ENCODE peak calls at places on chromosomes 7 and 10, in ten cellular contexts. G, U, T, O, N, F, X, A, M and Q are unnamed samples.

GRCh38 chr10:48768451-48768766 is 83.7 kb downstream of the WDFY4 start:
- DNase-seq in U (no peak), F (no peak), N (no peak), A (no peak), T (no peak), M (no peak), O (no peak), G (no peak), X (no peak), Q (no peak)

GRCh38 chr7:18201349-18201748 is 173.7 kb upstream of the PRPS1L1 start:
- DNase-seq in N (no peak), A (no peak), O (no peak), U (no peak), M (no peak), F (no peak), X (no peak), G (no peak), T (no peak), Q (no peak)

GRCh38 chr10:17217661-17218306 is 10.3 kb upstream of the VIM start:
- DNase-seq in A (no peak), M (no peak), U (no peak), O (no peak), T (no peak), G (peak; percentile 53), N (no peak), F (no peak), X (no peak), Q (peak; percentile 51)

GRCh38 chr10:96587255-96588059 is 645 bp upstream of the TM9SF3 start:
- DNase-seq in T (no peak), X (peak; percentile 70), F (no peak), U (peak; percentile 62), M (no peak), A (no peak), G (peak; percentile 80), N (peak; percentile 69), O (no peak), Q (peak; percentile 88)

GRCh38 chr7:104973909-104974415 is 40.0 kb upstream of the KMT2E start:
- DNase-seq in M (no peak), X (no peak), G (peak; percentile 94), N (peak; percentile 67), O (no peak), A (no peak), F (no peak), U (no peak), T (no peak), Q (peak; percentile 93)

GRCh38 chr7:159027091-159027802 is 117.4 kb downstream of the VIPR2 start:
- DNase-seq in N (peak; percentile 21), A (no peak), G (no peak), T (no peak), U (no peak), O (no peak), M (peak; percentile 13), F (no peak), X (peak; percentile 5), Q (no peak)

GRCh38 chr7:69739906-69740545 is 141.8 kb downstream of the AUTS2 start:
- DNase-seq in N (no peak), M (peak; percentile 75), U (no peak), O (no peak), T (no peak), G (peak; percentile 60), X (peak; percentile 10), A (peak; percentile 63), F (no peak), Q (peak; percentile 35)

GRCh38 chr10:110568055-110568735 is 700 bp downstream of the SMC3 start:
- DNase-seq in A (peak; percentile 82), N (peak; percentile 97), G (peak; percentile 23), O (peak; percentile 40), F (peak; percentile 50), X (peak; percentile 39), T (peak; percentile 64), U (peak; percentile 35), M (no peak), Q (peak; percentile 26)

GRCh38 chr10:70597856-70598815 is 4.4 kb downstream of the PRF1 start:
- DNase-seq in M (no peak), A (no peak), X (no peak), F (no peak), O (no peak), T (no peak), G (no peak), N (no peak), U (peak; percentile 23), Q (no peak)

GRCh38 chr10:31886885-31887284 is 41.7 kb downstream of the ARHGAP12 start:
- DNase-seq in U (no peak), X (no peak), T (no peak), G (no peak), F (no peak), O (no peak), N (no peak), M (no peak), A (no peak), Q (no peak)

GRCh38 chr7:151381333-151382078 is 28.3 kb downstream of the WDR86 start:
- DNase-seq in U (no peak), M (no peak), F (peak; percentile 58), G (no peak), X (peak; percentile 20), T (no peak), O (peak; percentile 38), N (no peak), A (no peak), Q (no peak)

DNA sequence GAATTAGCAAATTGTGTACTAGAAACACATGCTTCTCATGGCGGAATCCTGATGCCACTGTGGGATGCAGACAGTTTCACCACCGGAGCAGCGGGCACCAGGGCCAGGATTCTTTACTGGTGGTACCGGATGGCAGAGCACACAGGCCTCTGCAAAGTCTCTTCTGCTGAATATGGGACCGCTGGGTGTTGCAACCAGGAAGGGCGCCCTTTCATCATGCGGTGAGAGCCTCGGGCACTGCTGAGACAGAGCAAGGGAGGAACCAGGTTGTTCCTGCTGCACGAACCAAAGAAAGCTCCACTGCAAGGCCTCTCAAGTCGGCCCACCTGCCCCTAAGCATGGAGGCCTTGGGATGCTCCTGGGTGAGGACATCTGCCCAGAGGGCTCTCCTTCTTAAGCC is 57.0 kb upstream of the NMT2 start:
- DNase-seq in F (no peak), N (no peak), M (no peak), U (no peak), O (no peak), X (no peak), G (no peak), T (no peak), A (peak; percentile 60), Q (no peak)
- H3K4me3 ChIP-seq in F (no peak overlapping the region), N (no peak overlapping the region), M (no peak overlapping the region), U (no peak overlapping the region), O (no peak overlapping the region), X (no peak overlapping the region), G (no peak overlapping the region), T (no peak overlapping the region), A (no peak overlapping the region), Q (no peak overlapping the region)

GRCh38 chr7:20305726-20306125 is 25.0 kb upstream of the ITGB8 start:
- DNase-seq in F (no peak), U (no peak), N (no peak), A (no peak), M (no peak), G (no peak), O (no peak), T (no peak), X (no peak), Q (no peak)
- H3K4me3 ChIP-seq in F (no peak overlapping the region), U (no peak overlapping the region), N (no peak overlapping the region), A (no peak overlapping the region), M (no peak overlapping the region), G (no peak overlapping the region), O (no peak overlapping the region), T (no peak overlapping the region), X (no peak overlapping the region), Q (no peak overlapping the region)

DNA sequence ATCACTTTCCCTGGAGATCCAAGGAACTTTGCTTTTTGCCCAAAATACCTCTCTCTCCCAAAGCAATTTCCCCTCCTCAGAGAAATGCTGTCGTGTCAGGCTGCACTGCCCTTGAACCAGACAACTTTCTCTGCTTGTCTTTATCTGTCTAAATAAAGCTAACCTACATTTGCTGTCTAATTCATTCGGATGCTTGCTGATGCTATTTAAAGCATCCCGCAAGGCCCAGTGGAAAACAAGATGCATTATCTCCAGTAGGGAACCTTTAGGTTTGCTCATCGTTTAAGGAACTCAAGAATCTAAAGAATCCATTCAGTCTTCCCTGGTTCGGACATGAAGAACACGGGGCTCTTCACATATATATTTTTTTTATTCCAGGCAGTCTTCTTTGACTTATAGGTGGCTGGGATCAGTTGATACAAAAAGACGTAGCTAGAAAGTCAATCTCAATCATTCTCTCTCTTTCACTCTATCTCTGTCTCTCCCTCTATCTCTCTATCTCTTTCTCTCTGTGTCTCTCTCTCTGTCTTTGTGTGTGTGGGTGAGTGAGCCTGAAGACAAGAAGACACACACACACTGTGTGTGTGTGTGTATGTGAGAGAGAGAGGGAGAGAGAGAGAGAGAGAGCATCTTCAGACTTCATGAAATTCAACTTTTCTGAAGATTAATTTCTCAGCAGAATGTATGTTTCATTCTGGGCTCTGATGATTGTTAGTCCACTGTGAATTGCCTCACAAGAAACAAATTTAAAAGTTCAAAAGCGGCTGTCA is 92.8 kb upstream of the MKLN1 start:
- DNase-seq in F (no peak), X (no peak), T (no peak), O (no peak), G (peak; percentile 44), A (no peak), U (no peak), N (no peak), M (no peak), Q (peak; percentile 68)
- H3K4me3 ChIP-seq in F (no peak overlapping the region), X (no peak overlapping the region), T (no peak overlapping the region), O (no peak overlapping the region), G (peak overlapping the region; percentile 32), A (no peak overlapping the region), U (no peak overlapping the region), N (no peak overlapping the region), M (no peak overlapping the region), Q (peak overlapping the region; percentile 13)

DNA sequence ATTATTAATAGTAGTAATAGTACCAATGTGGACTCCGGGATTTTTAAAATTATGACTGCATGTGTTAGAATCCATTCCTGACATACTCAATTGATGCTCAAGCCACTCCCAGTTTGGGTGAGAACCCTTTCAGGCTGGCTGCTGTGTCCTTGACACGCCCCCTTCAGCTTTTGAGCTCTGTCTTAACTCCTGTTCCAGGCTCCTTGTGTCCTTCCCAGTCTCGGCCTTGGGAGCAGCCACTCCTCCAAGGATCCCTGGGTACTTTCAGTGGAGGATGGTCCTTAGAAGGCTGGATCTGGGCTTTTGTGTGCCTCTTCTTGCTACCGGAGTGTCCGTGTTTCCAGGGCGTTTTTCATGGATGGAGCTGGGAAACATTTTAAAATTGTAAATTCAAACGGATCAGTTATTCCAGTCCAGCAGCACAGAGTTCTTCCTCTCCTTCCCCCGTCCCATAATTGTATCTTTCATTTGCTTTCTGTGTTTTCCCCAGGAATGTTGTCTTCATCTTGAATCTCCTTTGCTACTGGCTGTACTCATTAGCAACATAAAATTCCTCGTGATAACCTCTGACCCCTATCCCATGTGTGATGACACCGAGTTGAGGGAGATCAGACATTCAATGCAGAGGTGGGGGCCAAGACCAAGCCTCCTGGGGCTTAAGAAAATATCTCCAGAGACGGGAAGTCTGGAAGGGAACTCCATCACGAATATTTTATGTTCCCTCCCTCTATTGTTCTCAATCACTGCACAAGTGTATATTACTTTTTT is 40.0 kb upstream of the PFKFB3 start:
- DNase-seq in N (no peak), F (no peak), T (no peak), U (no peak), X (peak; percentile 39), M (no peak), O (no peak), G (peak; percentile 50), A (no peak), Q (no peak)
- H3K4me3 ChIP-seq in N (no peak overlapping the region), F (peak overlapping the region; percentile 54), T (peak overlapping the region; percentile 93), U (no peak overlapping the region), X (no peak overlapping the region), M (peak overlapping the region; percentile 51), O (peak overlapping the region; percentile 47), G (peak overlapping the region; percentile 46), A (no peak overlapping the region), Q (no peak overlapping the region)